ENCODE peak calls at places on chromosomes 11 and 22, in nine cellular contexts. C, G, N, V, B, F, U, L and T are unnamed samples.

GRCh38 chr11:66317322-66317765 is 500 bp upstream of the CD248 start:
- DNase-seq in U (no peak), F (no peak), N (no peak), L (peak; percentile 78), C (no peak), V (peak; percentile 51), G (peak; percentile 61), B (no peak), T (no peak)

GRCh38 chr11:94706211-94706610 is 61.9 kb upstream of the AMOTL1 start:
- DNase-seq in U (no peak), B (no peak), L (no peak), G (peak; percentile 51), C (no peak), F (no peak), N (no peak), V (no peak), T (no peak)

GRCh38 chr11:96567193-96567592 is 177.4 kb downstream of the JRKL start:
- DNase-seq in L (no peak), V (no peak), B (no peak), C (no peak), N (no peak), U (no peak), G (peak; percentile 2), F (no peak), T (no peak)

GRCh38 chr11:61949169-61950034 is 749 bp upstream of the BEST1 start:
- DNase-seq in G (peak; percentile 91), U (peak; percentile 81), N (no peak), L (no peak), C (peak; percentile 75), B (no peak), F (peak; percentile 43), V (no peak), T (no peak)

GRCh38 chr11:134411887-134412507 is at the start of gene B3GAT1:
- DNase-seq in F (no peak), V (no peak), N (peak; percentile 69), L (no peak), B (no peak), U (no peak), C (peak; percentile 82), G (no peak), T (peak; percentile 39)

GRCh38 chr11:13324141-13324540 is 46.6 kb downstream of the BMAL1 start:
- DNase-seq in V (no peak), G (no peak), F (no peak), C (no peak), B (no peak), N (no peak), U (no peak), L (no peak), T (no peak)

GRCh38 chr11:9004310-9004945 is 627 bp upstream of the NRIP3 start:
- DNase-seq in V (peak; percentile 9), B (no peak), G (no peak), C (no peak), F (no peak), U (no peak), N (peak; percentile 76), L (peak; percentile 85), T (peak; percentile 56)

GRCh38 chr11:111531687-111532364 is 8.7 kb upstream of the LAYN start:
- DNase-seq in F (no peak), N (no peak), V (peak; percentile 34), B (no peak), G (peak; percentile 92), L (no peak), U (peak; percentile 3), C (no peak), T (no peak)

GRCh38 chr22:37176464-37177061 is 11.5 kb downstream of the C1QTNF6 start:
- DNase-seq in N (no peak), V (no peak), C (no peak), B (no peak), U (no peak), F (peak; percentile 78), G (peak; percentile 90), L (peak; percentile 78), T (peak; percentile 66)

GRCh38 chr11:15333407-15333806 is 218.7 kb downstream of the INSC start:
- DNase-seq in F (no peak), L (no peak), B (no peak), C (no peak), G (no peak), U (no peak), N (no peak), V (no peak), T (no peak)

GRCh38 chr11:7251836-7252682 is at the start of gene SYT9:
- DNase-seq in B (peak; percentile 60), N (peak; percentile 88), V (no peak), U (no peak), F (no peak), L (peak; percentile 87), C (peak; percentile 78), G (peak; percentile 5), T (peak; percentile 55)

GRCh38 chr11:118910309-118911112 is 15.2 kb downstream of the BCL9L start:
- DNase-seq in N (peak; percentile 93), B (no peak), L (peak; percentile 90), G (peak; percentile 86), U (no peak), V (peak; percentile 57), F (no peak), C (peak; percentile 39), T (no peak)

GRCh38 chr22:23123804-23124254 is 18.0 kb downstream of the RSPH14 start:
- DNase-seq in U (no peak), F (no peak), V (no peak), B (no peak), N (no peak), G (no peak), C (no peak), L (peak; percentile 55), T (no peak)

GRCh38 chr22:24106385-24107381 is 74.6 kb upstream of the SUSD2 start:
- DNase-seq in F (peak; percentile 14), C (no peak), N (no peak), L (peak; percentile 64), U (no peak), G (peak; percentile 14), V (peak; percentile 51), B (no peak), T (peak; percentile 67)

GRCh38 chr22:30048711-30049110 is 31.6 kb upstream of the HORMAD2 start:
- DNase-seq in C (no peak), B (no peak), V (no peak), F (no peak), G (no peak), U (no peak), N (no peak), L (no peak), T (no peak)

GRCh38 chr11:1863352-1864215 is 10.7 kb downstream of the LSP1 start:
- DNase-seq in N (peak; percentile 75), C (no peak), G (peak; percentile 87), L (peak; percentile 89), U (peak; percentile 68), F (no peak), B (no peak), V (no peak), T (no peak)

GRCh38 chr22:30873086-30873650 is 95.4 kb downstream of the MORC2 start:
- DNase-seq in L (peak; percentile 40), N (no peak), U (no peak), V (no peak), C (no peak), F (no peak), B (no peak), G (no peak), T (no peak)

GRCh38 chr11:65290448-65291165 is 24.1 kb upstream of the CDC42EP2 start:
- DNase-seq in B (no peak), F (no peak), G (peak; percentile 100), C (no peak), V (no peak), L (peak; percentile 86), N (no peak), U (no peak), T (peak; percentile 42)